ENCODE peak calls at places on chromosomes 7 and 10, in five cellular contexts. One of them, this sample, is unnamed.

GRCh38 chr10:121469797-121470606 is 128.2 kb downstream of the FGFR2 start:
- DNase-seq in amniotic epithelial cell: no peak
- DNase-seq in mucosa of gallbladder: no peak
- DNase-seq in HS-5: no peak
- DNase-seq in HEK293T: no peak
- DNase-seq in this sample: no peak

GRCh38 chr10:61280303-61280702 is 172.9 kb downstream of the TMEM26 start:
- DNase-seq in amniotic epithelial cell: peak
- DNase-seq in mucosa of gallbladder: no peak
- DNase-seq in HS-5: peak
- DNase-seq in HEK293T: no peak
- DNase-seq in this sample: peak

GRCh38 chr7:12637819-12638592 is 49.4 kb upstream of the ARL4A start:
- DNase-seq in amniotic epithelial cell: no peak
- DNase-seq in mucosa of gallbladder: no peak
- DNase-seq in HS-5: no peak
- DNase-seq in HEK293T: no peak
- DNase-seq in this sample: no peak

GRCh38 chr10:100009283-100009792 is 409 bp downstream of the DNMBP start:
- DNase-seq in amniotic epithelial cell: peak
- DNase-seq in mucosa of gallbladder: no peak
- DNase-seq in HS-5: no peak
- DNase-seq in HEK293T: peak
- DNase-seq in this sample: peak

GRCh38 chr7:86929293-86930109 is 130.0 kb downstream of the ELAPOR2 start:
- DNase-seq in amniotic epithelial cell: no peak
- DNase-seq in mucosa of gallbladder: no peak
- DNase-seq in HS-5: no peak
- DNase-seq in HEK293T: no peak
- DNase-seq in this sample: no peak

GRCh38 chr7:107505997-107506682 is 36.3 kb downstream of the GPR22 start:
- DNase-seq in amniotic epithelial cell: no peak
- DNase-seq in mucosa of gallbladder: peak
- DNase-seq in HS-5: no peak
- DNase-seq in HEK293T: no peak
- DNase-seq in this sample: no peak

GRCh38 chr10:93123766-93124165 is 50.1 kb downstream of the CYP26A1 start:
- DNase-seq in amniotic epithelial cell: no peak
- DNase-seq in mucosa of gallbladder: no peak
- DNase-seq in HS-5: no peak
- DNase-seq in HEK293T: no peak
- DNase-seq in this sample: no peak

GRCh38 chr7:100803398-100804161 is 23.7 kb downstream of the EPHB4 start:
- DNase-seq in amniotic epithelial cell: peak
- DNase-seq in mucosa of gallbladder: peak
- DNase-seq in HS-5: no peak
- DNase-seq in HEK293T: peak
- DNase-seq in this sample: no peak

GRCh38 chr10:92544296-92544695 is 29.6 kb downstream of the IDE start:
- DNase-seq in amniotic epithelial cell: peak
- DNase-seq in mucosa of gallbladder: no peak
- DNase-seq in HS-5: no peak
- DNase-seq in HEK293T: no peak
- DNase-seq in this sample: no peak

GRCh38 chr7:18693401-18693800 is 197.9 kb downstream of the HDAC9 start:
- DNase-seq in amniotic epithelial cell: peak
- DNase-seq in mucosa of gallbladder: peak
- DNase-seq in HS-5: peak
- DNase-seq in HEK293T: peak
- DNase-seq in this sample: peak

GRCh38 chr10:101489355-101489754 is 98.7 kb downstream of the POLL start:
- DNase-seq in amniotic epithelial cell: peak
- DNase-seq in mucosa of gallbladder: no peak
- DNase-seq in HS-5: no peak
- DNase-seq in HEK293T: peak
- DNase-seq in this sample: no peak

GRCh38 chr10:58237014-58237830 is 30.5 kb downstream of the IPMK start:
- DNase-seq in amniotic epithelial cell: peak
- DNase-seq in mucosa of gallbladder: no peak
- DNase-seq in HS-5: peak
- DNase-seq in HEK293T: no peak
- DNase-seq in this sample: peak

GRCh38 chr7:157676456-157677255 is 339.9 kb downstream of the DNAJB6 start:
- DNase-seq in amniotic epithelial cell: no peak
- DNase-seq in mucosa of gallbladder: no peak
- DNase-seq in HS-5: no peak
- DNase-seq in HEK293T: no peak
- DNase-seq in this sample: no peak

GRCh38 chr10:101061814-101062230 is at the start of gene KAZALD1:
- DNase-seq in amniotic epithelial cell: no peak
- DNase-seq in mucosa of gallbladder: no peak
- DNase-seq in HS-5: no peak
- DNase-seq in HEK293T: no peak
- DNase-seq in this sample: peak

GRCh38 chr7:388461-388960 is 98.5 kb downstream of the FOXL3 start:
- DNase-seq in amniotic epithelial cell: no peak
- DNase-seq in mucosa of gallbladder: no peak
- DNase-seq in HS-5: no peak
- DNase-seq in HEK293T: no peak
- DNase-seq in this sample: no peak

GRCh38 chr10:5968681-5969453 is 8.5 kb downstream of the IL15RA start:
- DNase-seq in amniotic epithelial cell: no peak
- DNase-seq in mucosa of gallbladder: peak
- DNase-seq in HS-5: no peak
- DNase-seq in HEK293T: no peak
- DNase-seq in this sample: no peak

GRCh38 chr7:139727151-139727705 is 50.6 kb downstream of the HIPK2 start:
- DNase-seq in amniotic epithelial cell: peak
- DNase-seq in mucosa of gallbladder: no peak
- DNase-seq in HS-5: peak
- DNase-seq in HEK293T: no peak
- DNase-seq in this sample: no peak

GRCh38 chr7:11707606-11708193 is 124.3 kb downstream of the THSD7A start:
- DNase-seq in amniotic epithelial cell: peak
- DNase-seq in mucosa of gallbladder: no peak
- DNase-seq in HS-5: no peak
- DNase-seq in HEK293T: no peak
- DNase-seq in this sample: no peak

GRCh38 chr7:112132123-112132694 is 74.0 kb downstream of the DOCK4 start:
- DNase-seq in amniotic epithelial cell: no peak
- DNase-seq in mucosa of gallbladder: no peak
- DNase-seq in HS-5: no peak
- DNase-seq in HEK293T: no peak
- DNase-seq in this sample: no peak

GRCh38 chr10:12391191-12391590 is 41.8 kb downstream of the CAMK1D start:
- DNase-seq in amniotic epithelial cell: peak
- DNase-seq in mucosa of gallbladder: no peak
- DNase-seq in HS-5: no peak
- DNase-seq in HEK293T: no peak
- DNase-seq in this sample: no peak

GRCh38 chr7:151085691-151086620 is at the start of gene AGAP3:
- DNase-seq in amniotic epithelial cell: peak
- DNase-seq in mucosa of gallbladder: peak
- DNase-seq in HS-5: no peak
- DNase-seq in HEK293T: peak
- DNase-seq in this sample: peak

GRCh38 chr7:128550920-128551319 is 74.4 kb downstream of the METTL2B start:
- DNase-seq in amniotic epithelial cell: no peak
- DNase-seq in mucosa of gallbladder: no peak
- DNase-seq in HS-5: no peak
- DNase-seq in HEK293T: no peak
- DNase-seq in this sample: no peak

GRCh38 chr10:18279202-18279601 is 139.0 kb downstream of the CACNB2 start:
- DNase-seq in amniotic epithelial cell: peak
- DNase-seq in mucosa of gallbladder: no peak
- DNase-seq in HS-5: peak
- DNase-seq in HEK293T: no peak
- DNase-seq in this sample: peak

GRCh38 chr7:19397917-19398316 is 252.7 kb upstream of the FERD3L start:
- DNase-seq in amniotic epithelial cell: peak
- DNase-seq in mucosa of gallbladder: no peak
- DNase-seq in HS-5: no peak
- DNase-seq in HEK293T: no peak
- DNase-seq in this sample: no peak

GRCh38 chr7:47283497-47284131 is 298.3 kb downstream of the TNS3 start:
- DNase-seq in amniotic epithelial cell: no peak
- DNase-seq in mucosa of gallbladder: peak
- DNase-seq in HS-5: no peak
- DNase-seq in HEK293T: no peak
- DNase-seq in this sample: no peak

GRCh38 chr7:157002819-157003421 is 7.5 kb downstream of the MNX1 start:
- DNase-seq in amniotic epithelial cell: no peak
- DNase-seq in mucosa of gallbladder: no peak
- DNase-seq in HS-5: no peak
- DNase-seq in HEK293T: no peak
- DNase-seq in this sample: no peak

GRCh38 chr7:133593561-133593960 is 340.7 kb downstream of the EXOC4 start:
- DNase-seq in amniotic epithelial cell: no peak
- DNase-seq in mucosa of gallbladder: no peak
- DNase-seq in HS-5: no peak
- DNase-seq in HEK293T: no peak
- DNase-seq in this sample: no peak

GRCh38 chr7:18727094-18727870 is 231.7 kb downstream of the HDAC9 start:
- DNase-seq in amniotic epithelial cell: peak
- DNase-seq in mucosa of gallbladder: no peak
- DNase-seq in HS-5: no peak
- DNase-seq in HEK293T: no peak
- DNase-seq in this sample: peak

GRCh38 chr7:104929921-104930320 is 84.1 kb upstream of the KMT2E start:
- DNase-seq in amniotic epithelial cell: no peak
- DNase-seq in mucosa of gallbladder: no peak
- DNase-seq in HS-5: no peak
- DNase-seq in HEK293T: no peak
- DNase-seq in this sample: no peak

GRCh38 chr7:98836811-98837631 is 32.8 kb downstream of the TMEM130 start:
- DNase-seq in amniotic epithelial cell: peak
- DNase-seq in mucosa of gallbladder: no peak
- DNase-seq in HS-5: no peak
- DNase-seq in HEK293T: peak
- DNase-seq in this sample: peak

GRCh38 chr7:115332691-115333090 is 410.8 kb downstream of the MDFIC start:
- DNase-seq in amniotic epithelial cell: peak
- DNase-seq in mucosa of gallbladder: no peak
- DNase-seq in HS-5: no peak
- DNase-seq in HEK293T: no peak
- DNase-seq in this sample: no peak

GRCh38 chr10:66218981-66219587 is 706.8 kb upstream of the LRRTM3 start:
- DNase-seq in amniotic epithelial cell: peak
- DNase-seq in mucosa of gallbladder: no peak
- DNase-seq in HS-5: no peak
- DNase-seq in HEK293T: no peak
- DNase-seq in this sample: no peak

GRCh38 chr7:152435384-152436278 is at the start of gene KMT2C:
- DNase-seq in amniotic epithelial cell: peak
- DNase-seq in mucosa of gallbladder: peak
- DNase-seq in HS-5: no peak
- DNase-seq in HEK293T: peak
- DNase-seq in this sample: peak

GRCh38 chr7:128831994-128832879 is 2.0 kb downstream of the FLNC start:
- DNase-seq in amniotic epithelial cell: peak
- DNase-seq in mucosa of gallbladder: no peak
- DNase-seq in HS-5: no peak
- DNase-seq in HEK293T: no peak
- DNase-seq in this sample: no peak

GRCh38 chr10:97640174-97640867 is at the start of gene PI4K2A:
- DNase-seq in amniotic epithelial cell: peak
- DNase-seq in mucosa of gallbladder: peak
- DNase-seq in HS-5: peak
- DNase-seq in HEK293T: peak
- DNase-seq in this sample: peak

This sample was measured in RKO.